ENCODE peak calls at places on chromosome 6, in eight cellular contexts. C is colonic mucosa, H is neural crest cell, Q is prostate gland, D is A673, A is A549, Z is MCF 10A, M is HFFc6. V is an unnamed sample.

GRCh38 chr6:43627008-43627825 is 1.8 kb downstream of the GTPBP2 start:
- DNase-seq in C (peak), H (no peak), Q (peak), D (peak), A (peak), Z (peak), M (peak), V (no peak)

GRCh38 chr6:125124250-125124777 is 29.3 kb upstream of the TPD52L1 start:
- DNase-seq in C (no peak), H (no peak), Q (no peak), D (peak), A (peak), Z (peak), M (peak), V (no peak)

GRCh38 chr6:54897462-54898189 is 51.1 kb downstream of the FAM83B start:
- DNase-seq in C (no peak), H (no peak), Q (no peak), D (no peak), A (no peak), Z (no peak), M (no peak), V (no peak)

GRCh38 chr6:169240125-169240524 is 13.5 kb downstream of the THBS2 start:
- DNase-seq in C (no peak), H (no peak), Q (peak), D (no peak), A (no peak), Z (no peak), M (no peak), V (no peak)

GRCh38 chr6:157779705-157780604 is 43.1 kb upstream of the SNX9 start:
- DNase-seq in C (no peak), H (no peak), Q (no peak), D (no peak), A (peak), Z (no peak), M (peak), V (no peak)

GRCh38 chr6:160010067-160010466 is 41.2 kb downstream of the IGF2R start:
- DNase-seq in C (no peak), H (no peak), Q (no peak), D (no peak), A (no peak), Z (no peak), M (peak), V (no peak)

GRCh38 chr6:41097467-41098090 is 24.8 kb downstream of the NFYA start:
- DNase-seq in C (no peak), H (no peak), Q (no peak), D (peak), A (no peak), Z (no peak), M (peak), V (no peak)

GRCh38 chr6:160793652-160794051 is 91.6 kb downstream of the PLG start:
- DNase-seq in C (no peak), H (no peak), Q (no peak), D (no peak), A (no peak), Z (no peak), M (no peak), V (no peak)

GRCh38 chr6:127186889-127187288 is 68.4 kb downstream of the RSPO3 start:
- DNase-seq in C (peak), H (peak), Q (no peak), D (peak), A (peak), Z (peak), M (no peak), V (no peak)

GRCh38 chr6:44304282-44305199 is 8.6 kb downstream of the AARS2 start:
- DNase-seq in C (no peak), H (peak), Q (no peak), D (peak), A (peak), Z (peak), M (peak), V (no peak)

GRCh38 chr6:71288228-71289038 is at the start of gene OGFRL1:
- DNase-seq in C (peak), H (peak), Q (peak), D (peak), A (peak), Z (peak), M (peak), V (peak)

GRCh38 chr6:126341126-126341525 is 1.2 kb downstream of the CENPW start:
- DNase-seq in C (no peak), H (no peak), Q (no peak), D (no peak), A (no peak), Z (no peak), M (no peak), V (no peak)

GRCh38 chr6:168877821-168878282 is 375.8 kb downstream of the THBS2 start:
- DNase-seq in C (peak), H (no peak), Q (peak), D (no peak), A (peak), Z (peak), M (no peak), V (no peak)

GRCh38 chr6:107555449-107555848 is 65.5 kb downstream of the SOBP start:
- DNase-seq in C (no peak), H (no peak), Q (no peak), D (peak), A (no peak), Z (no peak), M (no peak), V (no peak)

GRCh38 chr6:31170600-31170881 is at the start of gene POU5F1:
- DNase-seq in C (no peak), H (no peak), Q (no peak), D (no peak), A (no peak), Z (no peak), M (no peak), V (no peak)

GRCh38 chr6:105677671-105678475 is 275.0 kb upstream of the PREP start:
- DNase-seq in C (no peak), H (no peak), Q (peak), D (no peak), A (no peak), Z (no peak), M (no peak), V (no peak)

GRCh38 chr6:71209626-71210025 is 79.0 kb upstream of the OGFRL1 start:
- DNase-seq in C (no peak), H (no peak), Q (no peak), D (no peak), A (no peak), Z (no peak), M (no peak), V (no peak)

GRCh38 chr6:34065470-34066283 is 80.2 kb downstream of the GRM4 start:
- DNase-seq in C (no peak), H (no peak), Q (peak), D (peak), A (no peak), Z (no peak), M (no peak), V (no peak)

GRCh38 chr6:16683524-16684194 is 77.6 kb downstream of the ATXN1 start:
- DNase-seq in C (peak), H (no peak), Q (peak), D (peak), A (peak), Z (peak), M (peak), V (no peak)

GRCh38 chr6:46598215-46598614 is 54.4 kb downstream of the CYP39A1 start:
- DNase-seq in C (no peak), H (no peak), Q (no peak), D (no peak), A (no peak), Z (no peak), M (no peak), V (no peak)

GRCh38 chr6:90347411-90347841 is 50.8 kb upstream of the BACH2 start:
- DNase-seq in C (no peak), H (no peak), Q (no peak), D (no peak), A (no peak), Z (peak), M (no peak), V (no peak)

GRCh38 chr6:75431379-75431778 is 62.2 kb downstream of the FILIP1 start:
- DNase-seq in C (no peak), H (no peak), Q (no peak), D (no peak), A (peak), Z (no peak), M (peak), V (no peak)

GRCh38 chr6:89360415-89360999 is 8.0 kb upstream of the UBE2J1 start:
- DNase-seq in C (no peak), H (no peak), Q (no peak), D (no peak), A (no peak), Z (peak), M (peak), V (no peak)

GRCh38 chr6:81977488-81977887 is 225.0 kb upstream of the TENT5A start:
- DNase-seq in C (no peak), H (no peak), Q (no peak), D (no peak), A (no peak), Z (no peak), M (peak), V (no peak)

GRCh38 chr6:144664281-144664680 is 379.1 kb downstream of the UTRN start:
- DNase-seq in C (no peak), H (no peak), Q (no peak), D (no peak), A (no peak), Z (no peak), M (no peak), V (no peak)

GRCh38 chr6:28615955-28616747 is 90.5 kb downstream of the GPX5 start:
- DNase-seq in C (no peak), H (no peak), Q (no peak), D (no peak), A (no peak), Z (no peak), M (no peak), V (no peak)

GRCh38 chr6:29834564-29835436 is 7.2 kb downstream of the HLA-G start:
- DNase-seq in C (peak), H (peak), Q (no peak), D (peak), A (no peak), Z (peak), M (peak), V (no peak)

GRCh38 chr6:34696189-34696738 is 303 bp downstream of the ILRUN start:
- DNase-seq in C (no peak), H (no peak), Q (no peak), D (no peak), A (no peak), Z (peak), M (peak), V (peak)

GRCh38 chr6:41747256-41748101 is at the start of gene PGC:
- DNase-seq in C (no peak), H (no peak), Q (peak), D (no peak), A (no peak), Z (peak), M (no peak), V (no peak)

GRCh38 chr6:170231496-170232185 is 59.2 kb downstream of the DLL1 start:
- DNase-seq in C (no peak), H (no peak), Q (no peak), D (no peak), A (no peak), Z (peak), M (no peak), V (no peak)

GRCh38 chr6:17959317-17959716 is 28.1 kb downstream of the KIF13A start:
- DNase-seq in C (no peak), H (no peak), Q (no peak), D (no peak), A (no peak), Z (no peak), M (no peak), V (no peak)

GRCh38 chr6:143598466-143599080 is 79.2 kb upstream of the PHACTR2 start:
- DNase-seq in C (no peak), H (no peak), Q (no peak), D (no peak), A (no peak), Z (no peak), M (no peak), V (no peak)

GRCh38 chr6:155493694-155494143 is 38.1 kb upstream of the NOX3 start:
- DNase-seq in C (peak), H (no peak), Q (peak), D (peak), A (peak), Z (peak), M (peak), V (no peak)

GRCh38 chr6:155623450-155624178 is 168.0 kb upstream of the NOX3 start:
- DNase-seq in C (no peak), H (no peak), Q (no peak), D (no peak), A (no peak), Z (no peak), M (no peak), V (no peak)

DNA sequence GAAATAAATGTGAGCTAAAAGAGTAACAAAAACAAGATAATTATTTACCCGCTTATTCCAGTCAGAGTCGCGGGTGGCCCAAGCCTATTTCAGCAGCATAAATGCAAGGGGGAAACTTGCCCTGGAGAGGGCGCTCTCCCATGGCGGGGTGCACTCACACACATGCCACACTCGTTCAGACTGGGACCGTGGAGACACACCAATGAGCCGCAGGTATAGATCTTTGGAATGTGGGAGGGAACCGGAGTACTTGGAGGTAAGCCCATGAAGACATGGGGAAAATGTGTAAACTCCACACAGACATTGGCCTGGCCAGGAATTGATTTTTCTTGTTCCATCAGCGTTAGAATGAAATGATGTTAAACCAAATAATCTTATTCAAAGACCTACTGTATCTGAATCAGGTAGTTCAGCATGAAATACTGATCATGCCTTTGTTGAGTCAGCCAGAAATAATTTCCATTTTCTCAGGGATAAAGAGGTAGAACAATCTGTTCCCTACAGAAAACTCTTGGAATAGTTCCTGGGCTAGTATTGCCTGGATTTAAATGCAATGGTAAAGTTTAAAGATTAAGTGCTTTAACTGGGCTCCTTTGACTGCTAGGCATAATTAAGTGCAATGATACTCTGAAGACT is 191.5 kb downstream of the MCHR2 start:
- DNase-seq in C (no peak), H (no peak), Q (no peak), D (peak), A (no peak), Z (no peak), M (no peak), V (no peak)
- TF ChIP-seq CTCF in C (no peak), H (peak), Q (no peak), D (peak), A (no peak), Z (no peak), M (peak), V (no peak)

GRCh38 chr6:117601811-117602150 is 530 bp downstream of the GOPC start:
- DNase-seq in C (peak), H (no peak), Q (no peak), D (no peak), A (no peak), Z (no peak), M (no peak), V (no peak)
- TF ChIP-seq CTCF in C (no peak), H (no peak), Q (no peak), D (no peak), A (no peak), Z (no peak), M (no peak), V (no peak)

DNA sequence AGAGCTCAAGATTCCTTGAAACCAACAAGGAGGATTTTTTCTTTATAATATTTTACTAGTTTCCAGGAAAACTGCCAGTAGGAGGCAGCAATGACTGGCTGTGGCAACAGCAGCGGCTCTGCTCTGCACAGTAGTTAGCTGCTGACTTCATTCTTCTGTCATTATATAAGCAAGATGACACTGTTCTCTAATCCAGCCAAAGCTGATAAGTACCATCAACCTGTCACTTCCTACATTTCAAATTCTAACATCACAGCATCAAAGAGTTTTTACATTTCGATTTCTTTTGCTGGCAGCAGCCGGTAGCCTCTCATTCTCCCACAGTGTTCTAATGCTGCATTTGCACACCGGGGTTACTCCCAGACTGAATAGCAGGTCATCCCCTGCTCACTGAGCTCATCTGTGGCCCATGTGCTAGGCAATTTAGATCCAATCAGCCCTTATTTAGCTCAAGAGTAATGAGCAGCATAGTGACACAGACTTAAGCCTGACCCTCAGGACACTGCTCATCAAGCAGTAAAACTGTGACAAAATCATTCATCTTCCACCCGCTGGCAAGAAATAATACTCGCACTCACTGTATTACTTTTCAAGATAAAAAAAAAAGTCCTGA is 67.8 kb downstream of the MMS22L start:
- DNase-seq in C (peak), H (peak), Q (no peak), D (peak), A (peak), Z (peak), M (peak), V (no peak)
- TF ChIP-seq CTCF in C (peak), H (peak), Q (no peak), D (peak), A (peak), Z (peak), M (peak), V (peak)

GRCh38 chr6:36285187-36285612 is 15.3 kb downstream of the PNPLA1 start:
- DNase-seq in C (no peak), H (peak), Q (no peak), D (no peak), A (no peak), Z (no peak), M (no peak), V (no peak)
- TF ChIP-seq CTCF in C (no peak), H (no peak), Q (no peak), D (no peak), A (no peak), Z (no peak), M (no peak), V (no peak)

GRCh38 chr6:95413789-95414188 is 163.5 kb upstream of the MANEA start:
- DNase-seq in C (no peak), H (no peak), Q (no peak), D (no peak), A (no peak), Z (no peak), M (no peak), V (no peak)
- TF ChIP-seq CTCF in C (no peak), H (no peak), Q (no peak), D (no peak), A (no peak), Z (no peak), M (no peak), V (no peak)

DNA sequence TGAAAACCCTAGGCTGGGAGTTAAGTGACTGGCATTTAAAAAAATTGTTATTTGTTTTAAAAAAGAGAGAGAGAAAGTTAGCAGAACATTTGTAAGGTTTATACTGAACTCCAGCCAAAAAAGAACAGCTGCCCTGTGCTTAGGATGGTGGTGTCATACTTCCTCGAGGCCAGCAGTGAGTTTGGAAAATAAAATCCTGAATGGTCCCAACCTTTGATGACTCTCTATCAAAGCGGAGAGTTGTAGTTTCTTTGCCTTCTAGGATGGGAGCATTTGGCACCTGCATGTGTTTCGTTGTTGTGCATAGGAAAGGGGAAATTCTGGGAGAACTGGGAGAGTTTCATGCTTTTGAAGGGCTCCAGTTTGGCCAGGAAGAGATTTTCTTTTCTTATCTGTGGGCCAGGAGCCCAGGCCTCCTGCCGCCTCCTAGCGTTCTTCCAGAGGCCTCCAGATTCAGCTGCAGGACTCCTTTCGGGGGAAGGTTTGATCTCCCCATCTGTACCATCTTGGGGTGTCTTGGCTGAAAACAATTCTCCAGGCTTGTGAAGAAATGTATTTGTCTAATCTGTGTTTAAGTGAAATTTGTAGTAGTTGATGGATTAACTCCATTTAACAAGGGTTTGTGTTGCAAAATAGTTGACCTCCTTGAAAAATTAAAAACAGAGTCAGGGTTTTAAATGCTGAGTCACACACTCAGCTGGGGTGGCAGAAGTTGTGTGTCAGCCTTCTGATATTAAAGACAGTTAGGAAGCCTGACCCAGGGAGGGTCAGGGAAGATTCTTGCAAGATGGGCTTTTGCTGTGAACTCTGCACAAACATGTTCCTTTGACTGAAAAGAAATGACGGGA is 63.4 kb downstream of the TXNDC5 start:
- DNase-seq in C (no peak), H (no peak), Q (no peak), D (no peak), A (no peak), Z (peak), M (no peak), V (no peak)
- TF ChIP-seq CTCF in C (no peak), H (no peak), Q (no peak), D (no peak), A (no peak), Z (no peak), M (no peak), V (no peak)

DNA sequence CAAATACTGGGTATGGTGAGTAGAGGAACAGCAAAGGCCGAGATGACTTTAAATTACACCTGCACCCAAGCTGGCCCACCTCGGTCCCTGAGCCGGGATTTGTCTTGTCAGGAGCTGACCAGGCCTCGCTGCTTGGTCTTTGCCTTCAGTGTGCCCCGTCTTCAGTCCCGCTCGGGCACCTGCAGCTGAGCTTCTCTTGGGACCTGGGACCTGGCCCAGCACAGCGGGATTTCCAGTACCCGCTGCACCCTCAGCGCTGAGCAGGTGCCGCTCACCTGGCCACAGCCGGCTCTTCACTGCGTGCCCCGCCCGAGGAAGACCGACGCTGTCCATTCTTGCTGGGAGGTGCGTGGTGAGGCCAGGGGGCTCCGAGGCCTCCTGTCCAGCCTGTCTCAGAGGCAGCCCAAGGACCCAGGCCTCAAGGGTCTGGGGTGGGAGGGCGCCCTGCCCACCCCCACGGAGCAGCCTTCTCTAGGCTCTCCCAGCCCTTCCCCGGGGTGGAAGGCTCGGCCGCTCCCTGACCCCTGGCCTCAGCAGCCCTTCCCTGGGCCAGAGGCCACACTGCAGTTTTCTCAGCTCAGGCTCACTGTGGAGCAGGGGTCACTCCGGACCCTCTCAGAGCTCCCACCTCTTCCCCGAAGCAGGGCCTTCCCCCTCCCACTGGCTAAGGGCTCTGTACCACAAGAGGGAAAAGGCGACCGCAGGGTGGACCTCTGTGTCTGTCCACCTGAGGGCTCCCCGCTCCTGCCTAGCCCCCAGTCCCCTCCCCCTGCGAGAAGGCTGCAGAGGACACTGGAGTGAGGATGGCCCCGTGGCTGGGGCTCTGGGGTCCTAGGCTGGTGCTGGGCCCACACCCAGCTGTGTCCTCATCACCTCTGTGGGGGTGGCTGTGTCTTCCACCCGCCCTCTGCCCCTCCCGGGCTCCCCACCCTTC is 119.3 kb downstream of the RNASET2 start:
- DNase-seq in C (no peak), H (no peak), Q (no peak), D (no peak), A (no peak), Z (no peak), M (no peak), V (no peak)
- TF ChIP-seq CTCF in C (no peak), H (no peak), Q (no peak), D (no peak), A (no peak), Z (no peak), M (no peak), V (no peak)

GRCh38 chr6:15440040-15440439 is 194.2 kb downstream of the JARID2 start:
- DNase-seq in C (no peak), H (no peak), Q (no peak), D (no peak), A (no peak), Z (no peak), M (no peak), V (no peak)
- TF ChIP-seq CTCF in C (no peak), H (no peak), Q (no peak), D (no peak), A (no peak), Z (no peak), M (no peak), V (no peak)

V was measured in mesothelial cell of epicardium.